ENCODE peak calls at places on chromosome 7, in four cellular contexts. P, I, G and M are unnamed samples.
A peak's percentile ranks its signal among the peaks of the same experiment; 100 is the strongest.

GRCh38 chr7:100157334-100158228 is 942 bp downstream of the TRAPPC14 start:
- DNase-seq in I (no peak), G (peak; percentile 39), P (peak; percentile 78), M (no peak)

GRCh38 chr7:978416-979091 is 3.2 kb upstream of the COX19 start:
- DNase-seq in P (no peak), I (no peak), G (no peak), M (no peak)

GRCh38 chr7:156167417-156167807 is 355.1 kb upstream of the SHH start:
- DNase-seq in G (no peak), I (no peak), P (peak; percentile 48), M (no peak)

GRCh38 chr7:157310676-157311185 is 26.1 kb upstream of the DNAJB6 start:
- DNase-seq in P (peak; percentile 87), I (no peak), G (no peak), M (no peak)

GRCh38 chr7:44961844-44962482 is 16.9 kb downstream of the MYO1G start:
- DNase-seq in P (no peak), I (no peak), G (no peak), M (no peak)

GRCh38 chr7:154212861-154213260 is 160.7 kb downstream of the DPP6 start:
- DNase-seq in P (no peak), I (no peak), G (no peak), M (no peak)

GRCh38 chr7:135791543-135792120 is 43.0 kb upstream of the FAM180A start:
- DNase-seq in G (no peak), P (peak; percentile 40), I (no peak), M (no peak)

GRCh38 chr7:51847461-51848134 is 531.0 kb upstream of the COBL start:
- DNase-seq in P (peak; percentile 71), G (peak; percentile 8), I (no peak), M (no peak)

GRCh38 chr7:35249537-35249907 is 4.4 kb downstream of the TBX20 start:
- DNase-seq in G (peak; percentile 6), P (peak; percentile 83), I (no peak), M (no peak)

GRCh38 chr7:135877799-135878198 is 99.4 kb downstream of the MTPN start:
- DNase-seq in P (no peak), G (no peak), I (no peak), M (no peak)

GRCh38 chr7:121323515-121323914 is 5.3 kb upstream of the WNT16 start:
- DNase-seq in I (no peak), P (no peak), G (no peak), M (no peak)

GRCh38 chr7:7965301-7965700 is 3.3 kb upstream of the GLCCI1 start:
- DNase-seq in P (no peak), G (no peak), I (no peak), M (no peak)

GRCh38 chr7:133582766-133583523 is 330.1 kb downstream of the EXOC4 start:
- DNase-seq in G (no peak), P (no peak), I (no peak), M (no peak)

GRCh38 chr7:2204446-2204845 is 28.3 kb downstream of the MAD1L1 start:
- DNase-seq in I (no peak), G (no peak), P (no peak), M (no peak)

GRCh38 chr7:110308791-110309190 is 782.1 kb upstream of the LRRN3 start:
- DNase-seq in G (no peak), P (peak; percentile 61), I (no peak), M (no peak)

GRCh38 chr7:117384693-117385092 is 42.6 kb downstream of the ASZ1 start:
- DNase-seq in P (no peak), I (no peak), G (no peak), M (no peak)

GRCh38 chr7:105429746-105430612 is 41.3 kb upstream of the SRPK2 start:
- DNase-seq in G (peak; percentile 23), P (peak; percentile 60), I (no peak), M (no peak)

GRCh38 chr7:2309889-2310331 is 4.3 kb downstream of the SNX8 start:
- DNase-seq in I (no peak), P (peak; percentile 88), G (no peak), M (no peak)

GRCh38 chr7:101733713-101734475 is 83.5 kb upstream of the CUX1 start:
- DNase-seq in I (no peak), P (peak; percentile 91), G (no peak), M (no peak)

GRCh38 chr7:44447874-44448425 is 42.5 kb downstream of the NUDCD3 start:
- DNase-seq in I (no peak), P (no peak), G (no peak), M (no peak)

GRCh38 chr7:19982841-19983835 is 209.7 kb upstream of the TMEM196 start:
- DNase-seq in P (peak; percentile 85), G (peak; percentile 64), I (no peak), M (no peak)

GRCh38 chr7:77479536-77480088 is 57.5 kb upstream of the PTPN12 start:
- DNase-seq in G (no peak), I (no peak), P (no peak), M (no peak)

GRCh38 chr7:22121702-22122474 is 176.2 kb upstream of the CDCA7L start:
- DNase-seq in P (no peak), I (no peak), G (peak; percentile 21), M (no peak)

GRCh38 chr7:31735991-31736982 is 49.3 kb downstream of the PPP1R17 start:
- DNase-seq in G (peak; percentile 73), I (no peak), P (peak; percentile 90), M (no peak)

GRCh38 chr7:150949564-150949963 is 28.6 kb downstream of the KCNH2 start:
- DNase-seq in I (no peak), G (no peak), P (no peak), M (no peak)

GRCh38 chr7:156932006-156932405 is 17.5 kb upstream of the NOM1 start:
- DNase-seq in I (no peak), G (no peak), P (peak; percentile 34), M (no peak)

GRCh38 chr7:7099584-7100014 is 82.7 kb upstream of the C1GALT1 start:
- DNase-seq in G (peak; percentile 65), I (no peak), P (peak; percentile 97), M (no peak)

GRCh38 chr7:107998660-107999480 is 4.1 kb downstream of the LAMB1 start:
- DNase-seq in P (no peak), G (no peak), I (no peak), M (no peak)

GRCh38 chr7:106484562-106484961 is 176.4 kb downstream of the CCDC71L start:
- DNase-seq in I (no peak), G (no peak), P (no peak), M (no peak)

GRCh38 chr7:106289848-106290247 is 5.1 kb upstream of the NAMPT start:
- DNase-seq in P (no peak), I (no peak), G (no peak), M (no peak)